ENCODE peak calls at places on chromosomes 3 and 15, in seven cellular contexts. G is keratinocyte, I is choroid plexus epithelial cell, S is Panc1, N is brain microvascular endothelial cell, D is stomach, R is cardiac muscle cell. Z is an unnamed sample.

GRCh38 chr15:49982586-49982985 is 136.4 kb downstream of the ATP8B4 start:
- DNase-seq in G (no peak), I (peak; percentile 65), S (no peak), N (peak; percentile 25), D (no peak), R (peak; percentile 54), Z (no peak)

GRCh38 chr3:171676600-171677175 is 133.6 kb downstream of the PLD1 start:
- DNase-seq in G (no peak), I (no peak), S (no peak), N (no peak), D (no peak), R (no peak), Z (no peak)

GRCh38 chr15:26525096-26525495 is 247.8 kb downstream of the GABRB3 start:
- DNase-seq in G (no peak), I (no peak), S (no peak), N (no peak), D (no peak), R (no peak), Z (no peak)

GRCh38 chr15:41581110-41581509 is 22.1 kb downstream of the TYRO3 start:
- DNase-seq in G (no peak), I (peak; percentile 44), S (no peak), N (no peak), D (no peak), R (peak; percentile 23), Z (peak; percentile 86)

GRCh38 chr3:147311716-147312115 is 94.6 kb downstream of the ZIC4 start:
- DNase-seq in G (no peak), I (peak; percentile 20), S (no peak), N (no peak), D (no peak), R (no peak), Z (no peak)

GRCh38 chr3:197750396-197750831 is 731 bp downstream of the FYTTD1 start:
- DNase-seq in G (no peak), I (peak; percentile 78), S (no peak), N (peak; percentile 67), D (peak; percentile 72), R (peak; percentile 72), Z (peak; percentile 53)

GRCh38 chr3:128338536-128339400 is 127.9 kb downstream of the DNAJB8 start:
- DNase-seq in G (no peak), I (no peak), S (no peak), N (no peak), D (no peak), R (no peak), Z (no peak)

GRCh38 chr3:197465197-197465995 is 90.4 kb downstream of the BDH1 start:
- DNase-seq in G (no peak), I (no peak), S (no peak), N (no peak), D (no peak), R (no peak), Z (no peak)

DNA sequence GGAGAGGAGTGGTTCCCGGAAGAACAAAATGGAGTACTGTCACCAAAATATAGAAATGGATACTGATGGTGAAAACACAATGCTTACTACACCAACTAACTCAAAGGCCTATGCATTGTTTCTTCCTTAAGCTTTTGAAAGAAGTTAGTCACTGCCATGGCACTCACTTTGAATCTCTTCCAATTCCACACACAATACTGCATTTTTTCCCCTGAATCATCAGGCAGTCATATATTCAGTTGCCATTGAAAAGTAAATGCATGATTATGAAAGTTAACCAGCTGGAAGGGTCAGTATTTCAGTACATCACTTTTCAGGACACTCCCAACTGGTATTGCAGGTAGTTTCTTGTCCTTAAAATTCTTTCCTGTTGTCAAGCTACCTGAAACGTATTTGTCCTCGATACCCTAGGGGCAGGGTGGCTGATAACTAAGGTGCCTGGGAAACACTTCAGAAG is 9.0 kb upstream of the LRRFIP2 start:
- DNase-seq in G (peak; percentile 78), I (peak; percentile 93), S (peak; percentile 86), N (peak; percentile 82), D (no peak), R (peak; percentile 94), Z (peak; percentile 98)
- H3K4me3 ChIP-seq in G (peak overlapping the region; percentile 9), I (no peak overlapping the region), S (no peak overlapping the region), N (no peak overlapping the region), D (no peak overlapping the region), R (no peak overlapping the region), Z (no peak overlapping the region)

GRCh38 chr15:92316586-92317295 is 76.9 kb upstream of the ST8SIA2 start:
- DNase-seq in G (no peak), I (no peak), S (no peak), N (no peak), D (no peak), R (no peak), Z (no peak)
- H3K4me3 ChIP-seq in G (no peak overlapping the region), I (no peak overlapping the region), S (no peak overlapping the region), N (no peak overlapping the region), D (no peak overlapping the region), R (no peak overlapping the region), Z (no peak overlapping the region)

GRCh38 chr3:175692256-175692655 is 833.1 kb downstream of the NAALADL2 start:
- DNase-seq in G (no peak), I (no peak), S (no peak), N (no peak), D (no peak), R (no peak), Z (no peak)
- H3K4me3 ChIP-seq in G (no peak overlapping the region), I (no peak overlapping the region), S (no peak overlapping the region), N (no peak overlapping the region), D (no peak overlapping the region), R (no peak overlapping the region), Z (no peak overlapping the region)

GRCh38 chr3:189718215-189718614 is 87.0 kb downstream of the TP63 start:
- DNase-seq in G (no peak), I (no peak), S (no peak), N (no peak), D (no peak), R (no peak), Z (no peak)
- H3K4me3 ChIP-seq in G (no peak overlapping the region), I (no peak overlapping the region), S (no peak overlapping the region), N (no peak overlapping the region), D (no peak overlapping the region), R (no peak overlapping the region), Z (no peak overlapping the region)

GRCh38 chr15:101136381-101137268 is 115.2 kb downstream of the CHSY1 start:
- DNase-seq in G (no peak), I (no peak), S (no peak), N (no peak), D (no peak), R (no peak), Z (no peak)

GRCh38 chr15:101134780-101135179 is 117.1 kb downstream of the CHSY1 start:
- DNase-seq in G (no peak), I (no peak), S (no peak), N (no peak), D (no peak), R (no peak), Z (no peak)

GRCh38 chr15:101137312-101137940 is 114.4 kb downstream of the CHSY1 start:
- DNase-seq in G (no peak), I (no peak), S (no peak), N (no peak), D (no peak), R (no peak), Z (no peak)

GRCh38 chr15:101133751-101134261 is 118.0 kb downstream of the CHSY1 start:
- DNase-seq in G (no peak), I (no peak), S (no peak), N (no peak), D (no peak), R (no peak), Z (no peak)

GRCh38 chr15:101135532-101136166 is 116.2 kb downstream of the CHSY1 start:
- DNase-seq in G (no peak), I (no peak), S (no peak), N (no peak), D (no peak), R (no peak), Z (no peak)
- H3K4me3 ChIP-seq in G (no peak overlapping the region), I (no peak overlapping the region), S (no peak overlapping the region), N (no peak overlapping the region), D (no peak overlapping the region), R (no peak overlapping the region), Z (no peak overlapping the region)